ENCODE peak calls at places on chromosomes 2 and 18, in six cellular contexts. One of them, this sample, is unnamed. For H3K4me1, the result is how much of the 10 kb centered on the place peaks cover.

GRCh38 chr2:73946666-73947065 is 20.0 kb downstream of the DGUOK start:
- ATAC-seq in upper lobe of left lung: no peak
- ATAC-seq in A549: no peak
- ATAC-seq in HepG2: no peak
- ATAC-seq in GM12878: no peak
- ATAC-seq in K562: no peak
- ATAC-seq in this sample: no peak

GRCh38 chr2:45855374-45855773 is 203.9 kb downstream of the PRKCE start:
- ATAC-seq in upper lobe of left lung: no peak
- ATAC-seq in A549: no peak
- ATAC-seq in HepG2: no peak
- ATAC-seq in GM12878: no peak
- ATAC-seq in K562: no peak
- ATAC-seq in this sample: no peak

GRCh38 chr18:33116376-33116775 is 324.1 kb downstream of the CCDC178 start:
- ATAC-seq in upper lobe of left lung: no peak
- ATAC-seq in A549: no peak
- ATAC-seq in HepG2: no peak
- ATAC-seq in GM12878: no peak
- ATAC-seq in K562: no peak
- ATAC-seq in this sample: no peak

GRCh38 chr2:46258937-46259781 is 38.0 kb upstream of the EPAS1 start:
- ATAC-seq in upper lobe of left lung: no peak
- ATAC-seq in A549: no peak
- ATAC-seq in HepG2: no peak
- ATAC-seq in GM12878: no peak
- ATAC-seq in K562: peak
- ATAC-seq in this sample: peak

GRCh38 chr2:96414161-96414713 is 78.7 kb downstream of the NCAPH start:
- ATAC-seq in upper lobe of left lung: no peak
- ATAC-seq in A549: no peak
- ATAC-seq in HepG2: peak
- ATAC-seq in GM12878: no peak
- ATAC-seq in K562: peak
- ATAC-seq in this sample: no peak

GRCh38 chr2:68287580-68288441 is 31.9 kb downstream of the CNRIP1 start:
- ATAC-seq in upper lobe of left lung: peak
- ATAC-seq in A549: no peak
- ATAC-seq in HepG2: no peak
- ATAC-seq in GM12878: no peak
- ATAC-seq in K562: peak
- ATAC-seq in this sample: peak

GRCh38 chr2:62234755-62235655 is 39.1 kb downstream of the B3GNT2 start:
- ATAC-seq in upper lobe of left lung: no peak
- ATAC-seq in A549: peak
- ATAC-seq in HepG2: peak
- ATAC-seq in GM12878: no peak
- ATAC-seq in K562: peak
- ATAC-seq in this sample: no peak

GRCh38 chr2:153115141-153115540 is 363.4 kb downstream of the RPRM start:
- ATAC-seq in upper lobe of left lung: no peak
- ATAC-seq in A549: no peak
- ATAC-seq in HepG2: no peak
- ATAC-seq in GM12878: no peak
- ATAC-seq in K562: no peak
- ATAC-seq in this sample: no peak

GRCh38 chr2:96537734-96538486 is 1.4 kb downstream of the ARID5A start:
- ATAC-seq in upper lobe of left lung: no peak
- ATAC-seq in A549: no peak
- ATAC-seq in HepG2: peak
- ATAC-seq in GM12878: peak
- ATAC-seq in K562: no peak
- ATAC-seq in this sample: no peak

GRCh38 chr2:40746150-40746549 is 294.3 kb upstream of the SLC8A1 start:
- ATAC-seq in upper lobe of left lung: no peak
- ATAC-seq in A549: peak
- ATAC-seq in HepG2: peak
- ATAC-seq in GM12878: peak
- ATAC-seq in K562: no peak
- ATAC-seq in this sample: no peak
- H3K4me3 ChIP-seq in upper lobe of left lung: no peak
- H3K4me3 ChIP-seq in A549: peak
- H3K4me3 ChIP-seq in HepG2: no peak
- H3K4me3 ChIP-seq in GM12878: no peak
- H3K4me3 ChIP-seq in K562: no peak
- H3K4me3 ChIP-seq in this sample: no peak

GRCh38 chr2:24860631-24861030 is 59.4 kb downstream of the ADCY3 start:
- ATAC-seq in upper lobe of left lung: no peak
- ATAC-seq in A549: no peak
- ATAC-seq in HepG2: no peak
- ATAC-seq in GM12878: no peak
- ATAC-seq in K562: no peak
- ATAC-seq in this sample: no peak
- H3K4me1 ChIP-seq in upper lobe of left lung: under half
- H3K4me1 ChIP-seq in A549: under half
- H3K4me1 ChIP-seq in HepG2: under half
- H3K4me1 ChIP-seq in GM12878: under half
- H3K4me1 ChIP-seq in K562: under half
- H3K4me1 ChIP-seq in this sample: under half

GRCh38 chr2:48134704-48135103 is 228.4 kb upstream of the FBXO11 start:
- ATAC-seq in upper lobe of left lung: no peak
- ATAC-seq in A549: no peak
- ATAC-seq in HepG2: no peak
- ATAC-seq in GM12878: no peak
- ATAC-seq in K562: peak
- ATAC-seq in this sample: no peak

GRCh38 chr2:48127612-48128191 is 221.4 kb upstream of the FBXO11 start:
- ATAC-seq in upper lobe of left lung: no peak
- ATAC-seq in A549: peak
- ATAC-seq in HepG2: no peak
- ATAC-seq in GM12878: no peak
- ATAC-seq in K562: no peak
- ATAC-seq in this sample: no peak

GRCh38 chr2:48135797-48136196 is 229.5 kb upstream of the FBXO11 start:
- ATAC-seq in upper lobe of left lung: no peak
- ATAC-seq in A549: no peak
- ATAC-seq in HepG2: no peak
- ATAC-seq in GM12878: no peak
- ATAC-seq in K562: no peak
- ATAC-seq in this sample: no peak

GRCh38 chr2:48129256-48129950 is 223.1 kb upstream of the FBXO11 start:
- ATAC-seq in upper lobe of left lung: no peak
- ATAC-seq in A549: no peak
- ATAC-seq in HepG2: no peak
- ATAC-seq in GM12878: no peak
- ATAC-seq in K562: no peak
- ATAC-seq in this sample: no peak

GRCh38 chr2:48131503-48132293 is 225.4 kb upstream of the FBXO11 start:
- ATAC-seq in upper lobe of left lung: no peak
- ATAC-seq in A549: no peak
- ATAC-seq in HepG2: no peak
- ATAC-seq in GM12878: no peak
- ATAC-seq in K562: no peak
- ATAC-seq in this sample: no peak
- TF ChIP-seq EP300 in upper lobe of left lung: no peak
- TF ChIP-seq EP300 in A549: no peak
- TF ChIP-seq EP300 in HepG2: no peak
- TF ChIP-seq EP300 in GM12878: no peak
- TF ChIP-seq EP300 in K562: no peak
- TF ChIP-seq EP300 in this sample: no peak

GRCh38 chr18:26086959-26087358 is 3.5 kb downstream of the SS18 start:
- ATAC-seq in upper lobe of left lung: no peak
- ATAC-seq in A549: no peak
- ATAC-seq in HepG2: no peak
- ATAC-seq in GM12878: peak
- ATAC-seq in K562: no peak
- ATAC-seq in this sample: no peak

GRCh38 chr18:26089247-26090129 is 925 bp downstream of the SS18 start:
- ATAC-seq in upper lobe of left lung: no peak
- ATAC-seq in A549: peak
- ATAC-seq in HepG2: peak
- ATAC-seq in GM12878: peak
- ATAC-seq in K562: peak
- ATAC-seq in this sample: no peak

GRCh38 chr18:26090130-26091046 is at the start of gene SS18:
- ATAC-seq in upper lobe of left lung: peak
- ATAC-seq in A549: peak
- ATAC-seq in HepG2: peak
- ATAC-seq in GM12878: peak
- ATAC-seq in K562: peak
- ATAC-seq in this sample: peak

GRCh38 chr18:26091047-26091630 is 726 bp upstream of the SS18 start:
- ATAC-seq in upper lobe of left lung: peak
- ATAC-seq in A549: peak
- ATAC-seq in HepG2: peak
- ATAC-seq in GM12878: peak
- ATAC-seq in K562: peak
- ATAC-seq in this sample: peak

DNA sequence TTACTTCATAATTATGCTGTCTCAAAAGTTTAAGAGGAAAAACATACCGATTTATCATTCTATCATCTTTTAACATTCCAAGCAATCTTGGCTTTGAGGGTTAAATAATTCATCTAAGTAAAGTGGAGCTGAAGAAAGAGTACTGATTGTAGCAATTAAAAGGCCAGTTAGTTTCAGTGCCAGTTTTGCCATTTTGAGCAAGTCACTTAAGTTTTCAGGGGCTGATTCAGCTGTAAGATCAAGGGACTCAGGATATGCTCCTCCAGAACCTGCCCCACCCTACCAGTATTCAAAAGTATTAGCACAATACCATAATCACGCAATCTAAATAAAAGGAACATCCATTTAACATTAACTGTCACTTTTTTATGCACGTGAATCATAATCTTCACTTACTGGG is 1.9 kb downstream of the SS18 start:
- ATAC-seq in upper lobe of left lung: no peak
- ATAC-seq in A549: no peak
- ATAC-seq in HepG2: no peak
- ATAC-seq in GM12878: no peak
- ATAC-seq in K562: no peak
- ATAC-seq in this sample: no peak
- H3K4me3 ChIP-seq in upper lobe of left lung: peak
- H3K4me3 ChIP-seq in A549: peak
- H3K4me3 ChIP-seq in HepG2: peak
- H3K4me3 ChIP-seq in GM12878: peak
- H3K4me3 ChIP-seq in K562: peak
- H3K4me3 ChIP-seq in this sample: peak

GRCh38 chr2:240191001-240191400 is 50.5 kb upstream of the OTOS start:
- ATAC-seq in upper lobe of left lung: no peak
- ATAC-seq in A549: no peak
- ATAC-seq in HepG2: no peak
- ATAC-seq in GM12878: no peak
- ATAC-seq in K562: no peak
- ATAC-seq in this sample: no peak

GRCh38 chr2:240196716-240197438 is 56.4 kb upstream of the OTOS start:
- ATAC-seq in upper lobe of left lung: peak
- ATAC-seq in A549: no peak
- ATAC-seq in HepG2: no peak
- ATAC-seq in GM12878: no peak
- ATAC-seq in K562: no peak
- ATAC-seq in this sample: no peak

GRCh38 chr2:240195316-240195861 is 54.9 kb upstream of the OTOS start:
- ATAC-seq in upper lobe of left lung: no peak
- ATAC-seq in A549: no peak
- ATAC-seq in HepG2: no peak
- ATAC-seq in GM12878: no peak
- ATAC-seq in K562: no peak
- ATAC-seq in this sample: no peak

GRCh38 chr2:240189686-240190085 is 49.2 kb upstream of the OTOS start:
- ATAC-seq in upper lobe of left lung: no peak
- ATAC-seq in A549: no peak
- ATAC-seq in HepG2: peak
- ATAC-seq in GM12878: no peak
- ATAC-seq in K562: no peak
- ATAC-seq in this sample: no peak

DNA sequence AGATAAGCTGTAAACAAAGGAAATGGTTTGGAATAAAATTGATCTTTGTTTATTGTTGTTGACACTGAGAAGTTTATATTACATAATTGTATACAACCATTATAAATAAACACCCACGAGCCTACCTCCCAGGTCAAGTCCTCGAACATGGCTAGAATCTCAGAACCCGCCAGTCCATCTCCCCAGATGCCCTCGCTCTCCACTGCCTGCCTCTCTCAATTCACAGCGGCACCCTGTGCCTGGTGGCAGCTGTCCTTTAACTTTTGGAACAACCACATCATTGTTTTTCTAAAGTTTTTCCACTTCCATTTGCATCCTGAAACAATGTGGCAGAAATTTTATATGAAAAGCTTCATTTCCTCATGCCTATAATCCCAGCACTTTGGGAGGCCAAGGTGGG is 52.2 kb upstream of the OTOS start:
- ATAC-seq in upper lobe of left lung: no peak
- ATAC-seq in A549: no peak
- ATAC-seq in HepG2: no peak
- ATAC-seq in GM12878: no peak
- ATAC-seq in K562: no peak
- ATAC-seq in this sample: no peak
- H3K4me1 ChIP-seq in upper lobe of left lung: under half
- H3K4me1 ChIP-seq in A549: under half
- H3K4me1 ChIP-seq in HepG2: under half
- H3K4me1 ChIP-seq in GM12878: under half
- H3K4me1 ChIP-seq in K562: under half
- H3K4me1 ChIP-seq in this sample: under half

DNA sequence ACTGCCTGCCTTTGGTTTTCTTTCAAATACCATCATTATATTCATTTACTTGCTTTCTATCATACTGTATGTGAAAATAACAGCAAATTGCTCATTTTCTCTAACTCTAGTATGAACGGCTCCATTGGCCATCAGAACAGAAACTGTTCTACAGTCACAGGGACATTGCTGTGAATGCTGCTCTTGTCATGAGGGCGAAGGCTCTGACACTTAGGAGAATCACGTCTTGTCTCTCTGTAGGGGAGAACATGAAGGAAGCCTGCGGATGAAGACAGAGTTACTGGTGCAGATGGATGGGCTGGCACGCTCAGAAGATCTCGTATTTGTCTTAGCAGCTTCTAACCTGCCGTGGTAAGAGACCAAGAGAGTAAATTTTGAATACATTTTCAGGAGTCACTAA is 41.7 kb upstream of the ELOA2 start:
- ATAC-seq in upper lobe of left lung: no peak
- ATAC-seq in A549: no peak
- ATAC-seq in HepG2: no peak
- ATAC-seq in GM12878: no peak
- ATAC-seq in K562: no peak
- ATAC-seq in this sample: no peak
- TF ChIP-seq EP300 in upper lobe of left lung: no peak
- TF ChIP-seq EP300 in A549: no peak
- TF ChIP-seq EP300 in HepG2: no peak
- TF ChIP-seq EP300 in GM12878: no peak
- TF ChIP-seq EP300 in K562: no peak
- TF ChIP-seq EP300 in this sample: no peak

GRCh38 chr18:36771246-36771645 is 57.6 kb downstream of the TPGS2 start:
- ATAC-seq in upper lobe of left lung: no peak
- ATAC-seq in A549: no peak
- ATAC-seq in HepG2: no peak
- ATAC-seq in GM12878: peak
- ATAC-seq in K562: no peak
- ATAC-seq in this sample: no peak
- H3K4me3 ChIP-seq in upper lobe of left lung: no peak
- H3K4me3 ChIP-seq in A549: no peak
- H3K4me3 ChIP-seq in HepG2: no peak
- H3K4me3 ChIP-seq in GM12878: no peak
- H3K4me3 ChIP-seq in K562: no peak
- H3K4me3 ChIP-seq in this sample: no peak

GRCh38 chr2:101766337-101766736 is 68.8 kb downstream of the MAP4K4 start:
- ATAC-seq in upper lobe of left lung: no peak
- ATAC-seq in A549: no peak
- ATAC-seq in HepG2: no peak
- ATAC-seq in GM12878: no peak
- ATAC-seq in K562: no peak
- ATAC-seq in this sample: no peak
- H3K4me1 ChIP-seq in upper lobe of left lung: half or more
- H3K4me1 ChIP-seq in A549: half or more
- H3K4me1 ChIP-seq in HepG2: half or more
- H3K4me1 ChIP-seq in GM12878: under half
- H3K4me1 ChIP-seq in K562: under half
- H3K4me1 ChIP-seq in this sample: under half